ENCODE peak calls at places on chromosomes 2 and 18, in five cellular contexts. One of them, this sample, is unnamed.

GRCh38 chr18:45026162-45026561 is 345.5 kb downstream of the SETBP1 start:
- DNase-seq in BJ: no peak
- DNase-seq in OCI-LY7: no peak
- DNase-seq in choroid plexus epithelial cell: no peak
- DNase-seq in upper lobe of left lung: no peak
- DNase-seq in this sample: no peak

GRCh38 chr2:219748673-219749570 is 121.5 kb downstream of the SLC4A3 start:
- DNase-seq in upper lobe of left lung: no peak
- DNase-seq in OCI-LY7: no peak
- DNase-seq in BJ: no peak
- DNase-seq in choroid plexus epithelial cell: no peak
- DNase-seq in this sample: no peak

GRCh38 chr2:29931818-29932217 is 10.4 kb upstream of the ALK start:
- DNase-seq in upper lobe of left lung: no peak
- DNase-seq in OCI-LY7: no peak
- DNase-seq in choroid plexus epithelial cell: no peak
- DNase-seq in BJ: no peak
- DNase-seq in this sample: no peak

GRCh38 chr2:11697103-11697871 is 27.3 kb upstream of the NTSR2 start:
- DNase-seq in BJ: peak; percentile 34
- DNase-seq in choroid plexus epithelial cell: peak; percentile 35
- DNase-seq in OCI-LY7: no peak
- DNase-seq in upper lobe of left lung: peak; percentile 47
- DNase-seq in this sample: no peak

GRCh38 chr2:37684809-37685208 is 13.4 kb upstream of the CDC42EP3 start:
- DNase-seq in choroid plexus epithelial cell: no peak
- DNase-seq in BJ: no peak
- DNase-seq in OCI-LY7: no peak
- DNase-seq in upper lobe of left lung: no peak
- DNase-seq in this sample: no peak

GRCh38 chr2:109601693-109602250 is 12.0 kb downstream of the SEPTIN10 start:
- DNase-seq in BJ: no peak
- DNase-seq in upper lobe of left lung: no peak
- DNase-seq in choroid plexus epithelial cell: no peak
- DNase-seq in OCI-LY7: no peak
- DNase-seq in this sample: no peak

GRCh38 chr2:12978058-12978835 is 261.5 kb downstream of the TRIB2 start:
- DNase-seq in choroid plexus epithelial cell: no peak
- DNase-seq in upper lobe of left lung: no peak
- DNase-seq in BJ: no peak
- DNase-seq in OCI-LY7: no peak
- DNase-seq in this sample: no peak

GRCh38 chr2:217016829-217017228 is 157.0 kb upstream of the TNP1 start:
- DNase-seq in choroid plexus epithelial cell: no peak
- DNase-seq in upper lobe of left lung: no peak
- DNase-seq in OCI-LY7: no peak
- DNase-seq in BJ: no peak
- DNase-seq in this sample: no peak

GRCh38 chr2:158724803-158725271 is 70.3 kb upstream of the DAPL1 start:
- DNase-seq in OCI-LY7: no peak
- DNase-seq in upper lobe of left lung: peak; percentile 76
- DNase-seq in BJ: no peak
- DNase-seq in choroid plexus epithelial cell: no peak
- DNase-seq in this sample: no peak

GRCh38 chr2:26768759-26769500 is 4.8 kb downstream of the SLC35F6 start:
- DNase-seq in upper lobe of left lung: peak; percentile 85
- DNase-seq in BJ: no peak
- DNase-seq in OCI-LY7: no peak
- DNase-seq in choroid plexus epithelial cell: peak; percentile 73
- DNase-seq in this sample: no peak

GRCh38 chr18:77063256-77063655 is 69.3 kb downstream of the MBP start:
- DNase-seq in OCI-LY7: peak; percentile 67
- DNase-seq in BJ: no peak
- DNase-seq in upper lobe of left lung: peak; percentile 80
- DNase-seq in choroid plexus epithelial cell: peak; percentile 90
- DNase-seq in this sample: no peak

GRCh38 chr2:239227111-239227581 is 173.7 kb downstream of the HDAC4 start:
- DNase-seq in BJ: no peak
- DNase-seq in OCI-LY7: no peak
- DNase-seq in choroid plexus epithelial cell: no peak
- DNase-seq in upper lobe of left lung: no peak
- DNase-seq in this sample: no peak

GRCh38 chr18:59954746-59955145 is 55.0 kb downstream of the PMAIP1 start:
- DNase-seq in OCI-LY7: no peak
- DNase-seq in BJ: peak; percentile 12
- DNase-seq in choroid plexus epithelial cell: peak; percentile 45
- DNase-seq in upper lobe of left lung: no peak
- DNase-seq in this sample: no peak

GRCh38 chr2:3495956-3496355 is 23.4 kb downstream of the ADI1 start:
- DNase-seq in OCI-LY7: no peak
- DNase-seq in choroid plexus epithelial cell: no peak
- DNase-seq in BJ: no peak
- DNase-seq in upper lobe of left lung: no peak
- DNase-seq in this sample: no peak

GRCh38 chr2:191501390-191502168 is 176.4 kb upstream of the NABP1 start:
- DNase-seq in BJ: no peak
- DNase-seq in OCI-LY7: no peak
- DNase-seq in upper lobe of left lung: no peak
- DNase-seq in choroid plexus epithelial cell: peak; percentile 82
- DNase-seq in this sample: no peak

GRCh38 chr2:215836881-215837280 is 176.5 kb downstream of the MREG start:
- DNase-seq in OCI-LY7: no peak
- DNase-seq in choroid plexus epithelial cell: no peak
- DNase-seq in upper lobe of left lung: no peak
- DNase-seq in BJ: no peak
- DNase-seq in this sample: no peak

GRCh38 chr2:215843579-215843978 is 169.8 kb downstream of the MREG start:
- DNase-seq in upper lobe of left lung: no peak
- DNase-seq in choroid plexus epithelial cell: peak; percentile 78
- DNase-seq in OCI-LY7: no peak
- DNase-seq in BJ: peak; percentile 63
- DNase-seq in this sample: no peak

GRCh38 chr2:215839309-215839708 is 174.0 kb downstream of the MREG start:
- DNase-seq in BJ: no peak
- DNase-seq in choroid plexus epithelial cell: no peak
- DNase-seq in upper lobe of left lung: no peak
- DNase-seq in OCI-LY7: no peak
- DNase-seq in this sample: no peak

GRCh38 chr2:215841175-215841816 is 172.1 kb downstream of the MREG start:
- DNase-seq in BJ: no peak
- DNase-seq in choroid plexus epithelial cell: peak; percentile 69
- DNase-seq in OCI-LY7: peak; percentile 24
- DNase-seq in upper lobe of left lung: no peak
- DNase-seq in this sample: no peak

GRCh38 chr2:215839816-215840215 is 173.5 kb downstream of the MREG start:
- DNase-seq in BJ: no peak
- DNase-seq in choroid plexus epithelial cell: no peak
- DNase-seq in upper lobe of left lung: no peak
- DNase-seq in OCI-LY7: no peak
- DNase-seq in this sample: no peak
- TF ChIP-seq CTCF in BJ: no peak
- TF ChIP-seq CTCF in choroid plexus epithelial cell: no peak
- TF ChIP-seq CTCF in upper lobe of left lung: no peak
- TF ChIP-seq CTCF in OCI-LY7: no peak
- TF ChIP-seq CTCF in this sample: no peak

GRCh38 chr2:197057946-197058345 is 131.4 kb upstream of the PGAP1 start:
- DNase-seq in choroid plexus epithelial cell: peak; percentile 58
- DNase-seq in OCI-LY7: no peak
- DNase-seq in upper lobe of left lung: no peak
- DNase-seq in BJ: no peak
- DNase-seq in this sample: no peak
- TF ChIP-seq CTCF in choroid plexus epithelial cell: peak; percentile 25
- TF ChIP-seq CTCF in OCI-LY7: peak; percentile 43
- TF ChIP-seq CTCF in upper lobe of left lung: no peak
- TF ChIP-seq CTCF in BJ: no peak
- TF ChIP-seq CTCF in this sample: no peak

GRCh38 chr2:189799531-189799930 is 15.3 kb downstream of the PMS1 start:
- DNase-seq in choroid plexus epithelial cell: peak; percentile 72
- DNase-seq in OCI-LY7: no peak
- DNase-seq in BJ: no peak
- DNase-seq in upper lobe of left lung: no peak
- DNase-seq in this sample: no peak

GRCh38 chr2:189799030-189799331 is 14.7 kb downstream of the PMS1 start:
- DNase-seq in choroid plexus epithelial cell: no peak
- DNase-seq in BJ: no peak
- DNase-seq in OCI-LY7: no peak
- DNase-seq in upper lobe of left lung: no peak
- DNase-seq in this sample: no peak

GRCh38 chr2:189797902-189798301 is 13.7 kb downstream of the PMS1 start:
- DNase-seq in BJ: no peak
- DNase-seq in choroid plexus epithelial cell: no peak
- DNase-seq in upper lobe of left lung: no peak
- DNase-seq in OCI-LY7: no peak
- DNase-seq in this sample: no peak

GRCh38 chr2:189802396-189802912 is 18.2 kb downstream of the PMS1 start:
- DNase-seq in upper lobe of left lung: no peak
- DNase-seq in choroid plexus epithelial cell: no peak
- DNase-seq in BJ: no peak
- DNase-seq in OCI-LY7: no peak
- DNase-seq in this sample: no peak

GRCh38 chr2:189798312-189799029 is 14.2 kb downstream of the PMS1 start:
- DNase-seq in BJ: no peak
- DNase-seq in choroid plexus epithelial cell: peak; percentile 83
- DNase-seq in OCI-LY7: peak; percentile 47
- DNase-seq in upper lobe of left lung: no peak
- DNase-seq in this sample: no peak
- TF ChIP-seq CTCF in BJ: peak; percentile 50
- TF ChIP-seq CTCF in choroid plexus epithelial cell: peak; percentile 57
- TF ChIP-seq CTCF in OCI-LY7: peak; percentile 84
- TF ChIP-seq CTCF in upper lobe of left lung: peak; percentile 12
- TF ChIP-seq CTCF in this sample: peak; percentile 60

GRCh38 chr2:193584522-193584938 is 1389.8 kb upstream of the TMEFF2 start:
- DNase-seq in upper lobe of left lung: no peak
- DNase-seq in BJ: no peak
- DNase-seq in choroid plexus epithelial cell: peak; percentile 71
- DNase-seq in OCI-LY7: peak; percentile 13
- DNase-seq in this sample: no peak
- TF ChIP-seq CTCF in upper lobe of left lung: no peak
- TF ChIP-seq CTCF in BJ: no peak
- TF ChIP-seq CTCF in choroid plexus epithelial cell: peak; percentile 69
- TF ChIP-seq CTCF in OCI-LY7: peak; percentile 70
- TF ChIP-seq CTCF in this sample: peak; percentile 68